ENCODE peak calls at places on chromosomes 4 and X, in five cellular contexts. R is pancreas, K is A549, M is HCT116, W is aorta. G is an unnamed sample.

GRCh38 chrX:75156537-75156945 is 458 bp upstream of the ABCB7 start:
- ATAC-seq in R (peak; percentile 70), K (peak; percentile 19), M (no peak), W (peak; percentile 61), G (peak; percentile 48)

GRCh38 chrX:581717-582116 is 48.9 kb upstream of the SHOX start:
- ATAC-seq in R (no peak), K (peak; percentile 40), M (no peak), W (no peak), G (no peak)

GRCh38 chr4:185718578-185719492 is 93.2 kb downstream of the SORBS2 start:
- ATAC-seq in R (peak; percentile 63), K (no peak), M (no peak), W (no peak), G (no peak)

GRCh38 chr4:168674077-168674747 is 177.4 kb downstream of the PALLD start:
- ATAC-seq in R (peak; percentile 47), K (peak; percentile 60), M (no peak), W (no peak), G (no peak)

GRCh38 chrX:23497919-23498318 is 163.3 kb downstream of the PTCHD1 start:
- ATAC-seq in R (no peak), K (no peak), M (no peak), W (no peak), G (no peak)

GRCh38 chrX:70481424-70481823 is 36.8 kb downstream of the DLG3 start:
- ATAC-seq in R (no peak), K (no peak), M (no peak), W (no peak), G (no peak)

GRCh38 chr4:4502694-4503311 is 39.0 kb downstream of the STX18 start:
- ATAC-seq in R (peak; percentile 41), K (no peak), M (no peak), W (no peak), G (no peak)

GRCh38 chrX:8341814-8342590 is 122.6 kb upstream of the VCX3B start:
- ATAC-seq in R (no peak), K (no peak), M (no peak), W (no peak), G (no peak)

GRCh38 chr4:17763352-17763890 is 18.0 kb downstream of the FAM184B start:
- ATAC-seq in R (no peak), K (no peak), M (no peak), W (no peak), G (no peak)

GRCh38 chr4:87032884-87033533 is 98.2 kb downstream of the AFF1 start:
- ATAC-seq in R (peak; percentile 46), K (no peak), M (no peak), W (no peak), G (peak; percentile 29)
- H3K4me1 ChIP-seq in R (peaks cover 82% of the 10 kb centered on the region), K (peaks cover 68% of the 10 kb centered on the region), M (peaks cover 3% of the 10 kb centered on the region), W (peaks cover 27% of the 10 kb centered on the region), G (peaks cover 100% of the 10 kb centered on the region)

DNA sequence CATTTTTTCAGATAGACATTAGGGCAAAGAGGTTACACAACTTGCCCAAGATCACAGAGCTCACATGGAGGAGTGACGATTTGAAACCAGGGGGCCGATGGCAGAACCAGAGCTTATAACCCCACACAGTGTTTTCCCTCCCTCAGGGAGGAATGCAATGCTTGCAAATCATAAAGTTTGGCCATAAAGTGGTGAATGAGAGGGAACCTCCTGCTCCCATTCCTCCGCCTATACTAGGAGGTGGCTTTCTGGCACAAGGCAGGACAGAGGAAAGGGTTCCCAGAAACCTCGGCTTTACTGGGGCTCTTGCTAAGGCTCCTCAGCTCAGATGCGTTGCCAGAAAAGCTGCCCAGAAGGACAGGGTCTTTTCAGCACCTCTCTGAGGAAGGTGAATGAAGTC is 19.3 kb downstream of the TMEM154 start:
- ATAC-seq in R (no peak), K (no peak), M (no peak), W (no peak), G (no peak)
- H3K4me1 ChIP-seq in R (no peaks in the 10 kb centered on the region), K (no peaks in the 10 kb centered on the region), M (no peaks in the 10 kb centered on the region), W (no peaks in the 10 kb centered on the region), G (no peaks in the 10 kb centered on the region)

GRCh38 chr4:121697626-121698025 is 846 bp upstream of the ANXA5 start:
- ATAC-seq in R (no peak), K (no peak), M (no peak), W (no peak), G (no peak)

GRCh38 chr4:121693450-121693849 is 3.3 kb downstream of the ANXA5 start:
- ATAC-seq in R (no peak), K (no peak), M (no peak), W (no peak), G (no peak)

GRCh38 chr4:121696641-121697461 is at the start of gene ANXA5:
- ATAC-seq in R (peak; percentile 97), K (peak; percentile 95), M (peak; percentile 97), W (peak; percentile 97), G (peak; percentile 97)

GRCh38 chr4:121698119-121698732 is 1.4 kb upstream of the ANXA5 start:
- ATAC-seq in R (no peak), K (no peak), M (no peak), W (no peak), G (no peak)

GRCh38 chr4:121696140-121696640 is 590 bp downstream of the ANXA5 start:
- ATAC-seq in R (peak; percentile 78), K (peak; percentile 54), M (peak; percentile 22), W (peak; percentile 87), G (peak; percentile 74)
- H3K4me1 ChIP-seq in R (peaks cover 26% of the 10 kb centered on the region), K (peaks cover 46% of the 10 kb centered on the region), M (peaks cover 42% of the 10 kb centered on the region), W (peaks cover 14% of the 10 kb centered on the region), G (peaks cover 55% of the 10 kb centered on the region)

DNA sequence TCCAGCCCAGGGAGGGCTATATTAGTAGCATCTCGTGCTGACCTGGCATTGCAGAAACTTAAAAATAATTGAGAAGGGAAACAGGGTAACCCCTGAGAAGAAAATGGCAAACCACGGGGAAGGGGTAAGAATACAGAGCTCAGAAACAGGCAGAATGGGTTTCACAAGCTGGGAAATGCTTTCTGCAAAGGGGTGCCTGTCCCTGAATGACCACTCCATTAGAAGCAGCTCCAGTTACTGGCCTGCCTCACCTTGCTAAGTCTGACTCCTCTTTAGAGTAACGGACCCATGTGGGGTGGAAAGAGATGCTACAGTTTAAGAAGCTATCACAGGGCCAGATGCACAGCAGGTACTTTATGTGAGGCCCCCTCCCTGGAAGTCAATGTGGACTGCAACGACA is 2.5 kb downstream of the WDR1 start:
- ATAC-seq in R (no peak), K (no peak), M (no peak), W (no peak), G (no peak)
- H3K4me1 ChIP-seq in R (peaks cover 6% of the 10 kb centered on the region), K (peaks cover 23% of the 10 kb centered on the region), M (peaks cover 40% of the 10 kb centered on the region), W (peaks cover 12% of the 10 kb centered on the region), G (peaks cover 4% of the 10 kb centered on the region)

DNA sequence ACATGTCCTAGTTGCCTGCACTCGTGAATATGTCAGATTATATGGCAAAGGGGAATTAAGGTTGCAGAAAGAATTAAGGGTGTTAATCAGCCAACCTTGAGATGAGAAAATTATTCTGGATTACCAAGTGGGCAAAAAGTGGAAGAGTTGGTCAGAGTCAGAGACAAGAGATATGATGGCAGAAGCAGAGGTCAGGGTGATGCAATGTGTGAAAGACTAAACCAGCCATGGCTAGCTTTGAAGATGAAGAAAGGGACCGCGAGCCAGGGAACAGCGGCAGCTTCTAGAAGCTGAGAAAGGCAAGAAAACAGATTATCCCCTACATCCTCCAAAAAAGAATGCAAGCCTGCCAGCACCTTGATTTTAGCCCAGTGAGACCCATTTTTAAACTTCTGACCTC is 385.6 kb downstream of the HNRNPD start:
- ATAC-seq in R (no peak), K (no peak), M (no peak), W (no peak), G (no peak)
- H3K4me1 ChIP-seq in R (no peaks in the 10 kb centered on the region), K (no peaks in the 10 kb centered on the region), M (no peaks in the 10 kb centered on the region), W (no peaks in the 10 kb centered on the region), G (no peaks in the 10 kb centered on the region)

GRCh38 chr4:7976025-7976424 is 36.4 kb upstream of the AFAP1 start:
- ATAC-seq in R (no peak), K (no peak), M (no peak), W (no peak), G (no peak)

GRCh38 chr4:7971881-7972500 is 32.3 kb upstream of the AFAP1 start:
- ATAC-seq in R (no peak), K (no peak), M (peak; percentile 22), W (no peak), G (no peak)

GRCh38 chr4:7976634-7977033 is 37.0 kb upstream of the AFAP1 start:
- ATAC-seq in R (no peak), K (no peak), M (no peak), W (no peak), G (no peak)

GRCh38 chr4:7973545-7973981 is 33.9 kb upstream of the AFAP1 start:
- ATAC-seq in R (no peak), K (no peak), M (no peak), W (no peak), G (no peak)

DNA sequence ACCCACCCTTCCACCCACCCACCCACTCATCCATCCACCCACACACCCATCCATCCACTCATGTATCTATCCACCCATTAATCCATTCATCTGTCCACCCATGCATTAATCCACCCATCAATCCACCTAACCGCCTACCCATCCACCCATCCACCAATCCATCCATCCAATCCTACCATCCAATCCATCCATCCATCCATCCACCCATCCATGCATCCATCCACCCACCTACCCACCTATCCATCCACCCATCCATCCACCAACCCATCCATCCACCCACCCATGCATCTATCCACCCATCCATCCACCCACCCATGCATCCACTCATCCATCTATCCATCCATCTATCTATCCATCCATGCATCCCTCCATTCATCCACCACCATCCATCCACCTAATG is 34.8 kb upstream of the AFAP1 start:
- ATAC-seq in R (no peak), K (no peak), M (no peak), W (no peak), G (no peak)
- H3K4me1 ChIP-seq in R (no peaks in the 10 kb centered on the region), K (peaks cover 60% of the 10 kb centered on the region), M (peaks cover 67% of the 10 kb centered on the region), W (no peaks in the 10 kb centered on the region), G (peaks cover 24% of the 10 kb centered on the region)

GRCh38 chr4:140096483-140096861 is 57.5 kb downstream of the MAML3 start:
- ATAC-seq in R (no peak), K (peak; percentile 5), M (no peak), W (no peak), G (no peak)
- H3K4me1 ChIP-seq in R (peaks cover 3% of the 10 kb centered on the region), K (peaks cover 95% of the 10 kb centered on the region), M (peaks cover 64% of the 10 kb centered on the region), W (peaks cover 11% of the 10 kb centered on the region), G (no peaks in the 10 kb centered on the region)

DNA sequence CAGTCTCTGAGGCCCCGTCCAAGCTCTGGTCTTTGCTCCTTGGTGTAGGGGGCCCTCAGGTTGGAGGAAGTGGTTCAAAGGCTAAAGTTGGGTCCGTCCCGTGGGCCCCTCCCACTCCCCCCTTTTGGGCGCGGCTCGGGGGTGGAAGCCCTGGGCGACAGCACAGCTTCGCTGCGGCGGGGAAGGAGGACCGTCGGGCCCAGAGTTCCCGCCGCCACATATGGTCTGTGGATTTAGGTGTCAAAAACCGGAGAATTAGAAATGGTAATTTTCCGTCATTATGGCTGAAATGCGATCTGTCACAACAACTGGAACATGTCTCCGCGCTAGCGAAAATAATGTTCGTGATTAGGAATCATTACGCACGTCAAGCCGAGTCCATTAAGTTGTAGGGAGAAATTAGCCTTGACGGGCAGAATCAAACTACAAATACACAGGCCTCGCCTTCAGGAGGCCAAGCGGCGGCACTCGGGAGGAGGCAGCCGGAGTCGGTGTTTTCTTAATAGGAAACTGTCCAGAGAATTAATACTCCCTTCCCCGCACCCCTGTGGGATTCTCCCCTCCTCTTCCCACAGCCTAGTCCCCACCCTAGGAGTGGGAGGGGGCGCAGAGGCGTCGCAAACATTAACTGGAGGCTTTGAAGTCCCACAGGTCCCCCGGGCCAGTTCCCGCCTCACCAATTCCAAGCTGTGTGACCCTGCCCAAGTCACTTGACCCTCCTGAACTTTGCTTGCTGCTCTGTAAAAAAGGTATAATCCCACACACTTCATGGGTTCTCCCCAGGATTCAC is 15.0 kb downstream of the NKX3-2 start:
- ATAC-seq in R (no peak), K (no peak), M (no peak), W (no peak), G (no peak)
- H3K4me1 ChIP-seq in R (no peaks in the 10 kb centered on the region), K (no peaks in the 10 kb centered on the region), M (no peaks in the 10 kb centered on the region), W (no peaks in the 10 kb centered on the region), G (no peaks in the 10 kb centered on the region)